ENCODE peak calls at places on chromosomes 1 and 21, in four cellular contexts. One of them, this sample, is unnamed. For H3K4me1, the result is how much of the 10 kb centered on the place peaks cover.

GRCh38 chr21:39014751-39015150 is 168.5 kb downstream of the PSMG1 start:
- DNase-seq in K562: no peak
- DNase-seq in HepG2: no peak
- DNase-seq in HCT116: no peak
- DNase-seq in this sample: no peak

GRCh38 chr1:87392241-87393192 is 63.8 kb downstream of the LMO4 start:
- DNase-seq in HepG2: no peak
- DNase-seq in HCT116: no peak
- DNase-seq in K562: no peak
- DNase-seq in this sample: no peak

GRCh38 chr1:31591425-31592093 is 15.2 kb downstream of the TINAGL1 start:
- DNase-seq in K562: no peak
- DNase-seq in HCT116: no peak
- DNase-seq in HepG2: no peak
- DNase-seq in this sample: no peak

GRCh38 chr1:199272107-199272506 is 633.3 kb downstream of the PTPRC start:
- DNase-seq in HCT116: no peak
- DNase-seq in K562: no peak
- DNase-seq in HepG2: no peak
- DNase-seq in this sample: no peak

GRCh38 chr1:201275266-201275666 is 8.0 kb upstream of the PKP1 start:
- DNase-seq in K562: no peak
- DNase-seq in HCT116: peak
- DNase-seq in HepG2: no peak
- DNase-seq in this sample: peak

GRCh38 chr1:193676996-193677569 is 490.7 kb upstream of the B3GALT2 start:
- DNase-seq in HepG2: no peak
- DNase-seq in K562: no peak
- DNase-seq in HCT116: no peak
- DNase-seq in this sample: no peak

GRCh38 chr1:236759252-236759859 is 35.7 kb upstream of the MTR start:
- DNase-seq in HepG2: peak
- DNase-seq in HCT116: peak
- DNase-seq in K562: peak
- DNase-seq in this sample: peak

GRCh38 chr1:224509881-224510280 is 75.3 kb upstream of the WDR26 start:
- DNase-seq in K562: peak
- DNase-seq in HCT116: no peak
- DNase-seq in HepG2: no peak
- DNase-seq in this sample: no peak

GRCh38 chr1:185432943-185433342 is 115.9 kb upstream of the IVNS1ABP start:
- DNase-seq in HCT116: no peak
- DNase-seq in K562: no peak
- DNase-seq in HepG2: no peak
- DNase-seq in this sample: no peak

GRCh38 chr1:7117265-7117598 is 332.0 kb downstream of the CAMTA1 start:
- DNase-seq in K562: no peak
- DNase-seq in HepG2: no peak
- DNase-seq in HCT116: no peak
- DNase-seq in this sample: no peak

GRCh38 chr1:47876587-47876963 is 120.6 kb downstream of the TRABD2B start:
- DNase-seq in HCT116: no peak
- DNase-seq in HepG2: no peak
- DNase-seq in K562: no peak
- DNase-seq in this sample: no peak

GRCh38 chr1:166300767-166301166 is 134.0 kb upstream of the FAM78B start:
- DNase-seq in K562: no peak
- DNase-seq in HepG2: no peak
- DNase-seq in HCT116: no peak
- DNase-seq in this sample: no peak

DNA sequence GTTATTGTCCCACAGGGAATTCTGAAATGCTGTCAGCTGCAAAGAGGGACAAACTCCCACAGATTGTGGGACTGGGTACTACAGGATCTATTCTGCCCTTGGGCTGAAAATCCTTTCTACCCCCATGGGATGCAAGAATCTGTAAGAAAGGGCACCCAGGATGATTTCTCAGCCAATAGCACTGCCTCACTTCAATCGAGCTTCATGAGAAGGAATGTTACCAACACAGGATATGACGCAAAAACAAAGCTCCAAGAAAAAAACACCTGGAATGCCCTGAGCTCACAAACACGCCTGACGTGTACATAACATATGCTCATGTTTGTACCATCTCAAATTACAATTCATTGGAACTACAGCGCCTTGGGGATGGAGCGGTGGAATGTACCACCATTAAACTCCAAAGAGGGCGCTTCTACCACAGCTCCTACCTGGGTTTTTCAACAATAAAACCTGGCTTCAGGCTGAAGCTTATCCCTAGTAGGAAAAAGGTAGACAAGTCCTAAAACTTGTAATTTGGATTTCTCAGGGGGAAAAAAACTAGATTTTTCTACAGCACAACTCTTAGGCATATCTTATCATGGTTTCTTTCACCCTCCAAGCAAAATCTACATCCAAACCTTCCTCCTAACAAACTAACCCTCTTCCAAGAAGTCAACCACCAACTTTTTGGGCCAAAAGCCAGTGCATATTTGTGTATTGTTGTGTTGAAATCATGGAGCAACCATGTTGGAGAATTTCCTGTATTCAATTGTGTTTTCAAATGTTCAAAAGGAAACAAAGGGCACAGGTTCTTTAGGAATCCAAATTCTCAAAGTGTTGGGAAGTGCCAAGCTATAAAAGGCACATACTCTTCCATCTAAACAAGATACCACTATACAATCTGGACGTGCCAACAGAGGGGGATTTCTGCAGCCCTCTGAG is 78.9 kb downstream of the TGFBR3 start:
- DNase-seq in HepG2: peak
- DNase-seq in K562: no peak
- DNase-seq in HCT116: no peak
- DNase-seq in this sample: no peak
- H3K4me1 ChIP-seq in HepG2: half or more
- H3K4me1 ChIP-seq in K562: under half
- H3K4me1 ChIP-seq in HCT116: under half
- H3K4me1 ChIP-seq in this sample: under half

DNA sequence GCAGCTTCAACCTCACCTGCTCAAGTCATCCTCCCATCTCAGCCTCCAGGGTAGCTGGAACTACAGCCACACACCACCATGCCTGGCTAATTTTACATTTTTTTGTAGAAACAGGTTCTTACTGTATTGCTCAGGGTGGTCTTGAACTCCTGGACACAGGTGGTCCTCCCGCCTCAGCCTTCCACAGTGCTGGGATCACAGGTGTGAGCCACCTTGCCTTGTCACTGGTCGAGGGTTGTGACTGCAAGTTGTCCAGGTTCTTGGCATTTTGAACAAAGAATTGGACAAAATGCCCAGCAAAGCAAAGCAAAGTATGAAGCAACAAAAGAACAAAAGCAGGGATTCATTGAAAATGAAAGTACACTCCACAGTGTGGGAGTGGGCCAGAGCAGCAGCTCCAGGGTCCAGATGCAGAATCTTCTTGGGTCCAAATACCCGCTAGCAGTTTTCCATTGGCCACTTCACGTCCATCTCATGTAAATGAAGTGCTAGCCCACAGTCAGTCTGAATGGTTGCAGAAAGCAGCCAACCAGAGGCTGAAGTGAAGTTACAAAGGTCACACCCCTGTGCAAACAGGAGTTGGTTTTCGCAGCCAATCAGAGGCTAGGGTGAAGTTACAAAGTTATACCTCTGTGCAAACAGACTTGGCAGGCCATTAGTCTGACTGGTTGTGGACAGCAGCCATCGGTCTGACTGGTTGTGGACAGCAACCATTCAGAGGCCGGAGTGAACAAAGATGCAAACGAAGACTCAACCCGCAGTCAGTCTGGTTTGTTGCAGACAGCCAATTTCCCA is 109.5 kb upstream of the KIF26B start:
- DNase-seq in K562: no peak
- DNase-seq in HCT116: no peak
- DNase-seq in HepG2: peak
- DNase-seq in this sample: no peak
- TF ChIP-seq REST in K562: no peak
- TF ChIP-seq REST in HCT116: no peak
- TF ChIP-seq REST in HepG2: peak
- TF ChIP-seq REST in this sample: no peak

GRCh38 chr1:74693473-74693872 is 19.9 kb upstream of the ERICH3 start:
- DNase-seq in HepG2: peak
- DNase-seq in K562: no peak
- DNase-seq in HCT116: no peak
- DNase-seq in this sample: peak
- TF ChIP-seq TCF7L2 in HepG2: no peak
- TF ChIP-seq TCF7L2 in K562: no peak
- TF ChIP-seq TCF7L2 in HCT116: no peak
- TF ChIP-seq TCF7L2 in this sample: no peak

DNA sequence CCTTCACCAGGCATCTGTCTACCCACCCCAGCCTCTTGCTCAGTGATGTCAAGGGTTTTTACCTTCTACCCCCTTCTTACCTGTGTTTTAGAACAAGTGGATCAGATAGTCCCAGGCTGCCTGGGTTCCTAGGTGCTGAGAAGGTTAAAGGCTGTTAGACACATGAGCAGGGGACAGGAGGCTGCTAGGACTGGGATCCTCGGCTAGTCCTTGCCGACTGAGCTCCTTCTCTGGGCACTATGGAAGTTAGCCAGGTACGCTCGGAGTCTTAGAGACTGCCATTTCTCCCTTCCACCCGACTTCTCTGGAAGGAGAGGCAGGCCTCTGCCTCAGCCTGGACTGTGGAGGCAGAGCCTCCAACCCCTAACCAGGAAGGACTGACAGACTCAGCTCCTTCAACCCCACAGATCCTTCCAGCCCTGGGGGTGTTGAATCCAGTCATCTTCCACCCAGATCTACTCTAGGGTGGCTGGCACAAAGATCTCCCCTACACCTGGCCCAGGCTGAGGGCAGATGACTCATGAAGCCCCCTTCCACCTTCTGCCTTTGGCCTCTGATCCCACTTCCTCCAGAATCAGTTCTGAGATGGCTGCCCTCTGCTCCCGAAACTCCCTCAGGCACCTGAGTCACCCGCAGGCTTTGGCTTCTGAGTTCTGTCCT is at the start of gene DYNLT4:
- DNase-seq in K562: no peak
- DNase-seq in HCT116: no peak
- DNase-seq in HepG2: no peak
- DNase-seq in this sample: no peak
- H3K4me1 ChIP-seq in K562: half or more
- H3K4me1 ChIP-seq in HCT116: half or more
- H3K4me1 ChIP-seq in HepG2: half or more
- H3K4me1 ChIP-seq in this sample: under half

DNA sequence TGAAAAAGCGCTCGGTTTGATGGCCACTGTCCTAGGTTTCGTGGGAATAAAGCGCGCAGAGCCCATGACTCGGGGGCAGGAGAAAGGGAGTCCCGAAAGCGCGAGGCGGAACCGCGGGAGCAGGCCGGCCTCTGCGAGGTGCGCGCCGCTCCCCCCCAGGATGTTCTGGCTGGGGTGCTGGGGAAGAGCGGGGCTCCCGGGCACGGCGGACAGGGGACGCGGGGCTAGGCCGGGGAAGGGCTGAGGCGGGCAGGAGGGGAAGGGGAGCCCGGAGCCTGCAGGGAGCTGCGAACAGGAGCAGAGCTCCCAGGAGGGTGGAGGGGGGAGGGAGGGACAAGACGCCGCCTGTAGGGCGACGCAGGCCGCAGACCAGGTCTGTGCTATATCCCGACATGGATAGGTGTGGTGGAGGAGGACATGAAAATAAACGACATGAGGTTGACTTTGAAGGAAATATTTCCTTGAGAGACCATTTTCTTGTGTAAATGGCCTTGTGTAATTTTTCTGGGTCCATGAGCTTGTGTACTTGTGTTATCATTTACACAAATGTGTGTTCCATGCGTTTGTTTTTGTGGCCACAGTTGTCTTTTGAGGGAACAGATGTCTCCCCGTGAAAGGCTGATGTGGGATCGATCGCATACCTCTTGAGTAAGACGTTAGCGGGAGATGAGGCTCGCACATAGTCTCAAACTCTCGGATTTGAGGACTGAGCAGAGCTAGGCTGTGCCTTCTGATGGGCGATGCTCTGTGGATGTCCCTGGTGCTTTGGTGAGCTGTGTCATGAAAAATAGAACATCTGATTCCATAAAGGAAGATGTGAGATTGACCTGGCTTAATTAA is 1.3 kb downstream of the PCNT start:
- DNase-seq in HepG2: peak
- DNase-seq in HCT116: peak
- DNase-seq in K562: peak
- DNase-seq in this sample: no peak
- TF ChIP-seq REST in HepG2: no peak
- TF ChIP-seq REST in HCT116: no peak
- TF ChIP-seq REST in K562: no peak
- TF ChIP-seq REST in this sample: no peak

GRCh38 chr1:29519108-29519507 is 282.8 kb downstream of the PTPRU start:
- DNase-seq in HCT116: no peak
- DNase-seq in HepG2: no peak
- DNase-seq in K562: no peak
- DNase-seq in this sample: no peak

GRCh38 chr1:29519733-29520132 is 283.4 kb downstream of the PTPRU start:
- DNase-seq in HepG2: no peak
- DNase-seq in HCT116: no peak
- DNase-seq in K562: no peak
- DNase-seq in this sample: no peak

GRCh38 chr1:29521846-29522580 is 285.7 kb downstream of the PTPRU start:
- DNase-seq in HCT116: no peak
- DNase-seq in K562: no peak
- DNase-seq in HepG2: no peak
- DNase-seq in this sample: no peak

GRCh38 chr1:29521438-29521715 is 285.1 kb downstream of the PTPRU start:
- DNase-seq in K562: no peak
- DNase-seq in HCT116: no peak
- DNase-seq in HepG2: no peak
- DNase-seq in this sample: no peak

DNA sequence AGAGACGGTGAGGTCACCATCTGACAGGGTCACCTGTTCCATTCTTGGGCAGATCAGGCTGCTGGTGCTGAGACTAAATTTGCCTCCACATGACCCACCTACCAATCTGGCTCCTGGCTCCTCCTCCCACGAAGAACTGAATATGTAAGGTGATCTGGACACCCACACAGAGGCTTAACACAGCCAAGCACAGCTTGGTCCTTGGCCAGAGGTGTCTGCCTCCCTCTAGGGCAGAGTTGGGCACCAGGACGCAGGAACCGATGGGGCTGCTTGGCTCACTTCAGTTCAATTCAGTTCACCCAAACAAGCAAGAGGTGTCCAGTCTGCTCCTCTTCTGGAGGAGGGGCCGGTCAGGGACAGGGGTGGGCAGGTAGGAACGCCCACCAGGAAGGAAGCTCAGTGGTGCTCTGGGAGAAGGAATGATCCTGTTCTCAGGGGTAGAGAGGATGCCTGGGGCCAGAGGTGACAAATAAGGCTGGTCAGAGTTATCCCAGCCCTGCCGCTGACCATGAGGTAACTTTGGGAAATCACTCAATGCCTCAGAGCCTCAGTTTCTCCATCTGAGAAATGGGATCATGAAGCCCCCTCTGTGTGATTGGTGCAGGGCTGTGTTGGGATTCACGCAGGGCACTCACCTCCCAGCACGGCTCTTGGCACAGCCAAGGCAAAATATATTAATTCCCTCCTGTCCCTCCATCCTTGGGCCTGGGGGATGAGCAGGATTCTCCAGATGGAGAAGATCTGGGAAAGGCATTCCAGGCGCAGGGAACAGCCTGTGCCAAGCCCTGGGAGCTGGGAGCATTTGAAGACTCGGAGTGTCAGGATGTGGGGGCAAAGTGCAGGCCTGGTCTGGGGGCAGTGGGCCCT is 284.5 kb downstream of the PTPRU start:
- DNase-seq in HepG2: no peak
- DNase-seq in K562: no peak
- DNase-seq in HCT116: no peak
- DNase-seq in this sample: no peak
- TF ChIP-seq TCF7L2 in HepG2: no peak
- TF ChIP-seq TCF7L2 in K562: no peak
- TF ChIP-seq TCF7L2 in HCT116: no peak
- TF ChIP-seq TCF7L2 in this sample: no peak